ENCODE peak calls at places on chromosomes 7 and 10, in seven cellular contexts. B, M, V, L, C, U and P are unnamed samples.

GRCh38 chr7:154332776-154333175 is 280.6 kb downstream of the DPP6 start:
- DNase-seq in L (no peak), U (no peak), C (no peak), B (no peak), M (no peak), V (no peak), P (no peak)

GRCh38 chr10:74156919-74157289 is 5.9 kb downstream of the ADK start:
- DNase-seq in B (peak), V (no peak), M (no peak), L (peak), U (peak), C (no peak), P (no peak)

GRCh38 chr7:108818742-108819141 is 249.1 kb downstream of the DNAJB9 start:
- DNase-seq in M (no peak), U (no peak), L (no peak), B (no peak), V (no peak), C (no peak), P (no peak)

GRCh38 chr10:28094121-28094520 is 95.2 kb upstream of the ODAD2 start:
- DNase-seq in V (no peak), U (no peak), C (no peak), M (no peak), L (no peak), B (no peak), P (no peak)

GRCh38 chr7:157516911-157517781 is 180.3 kb downstream of the DNAJB6 start:
- DNase-seq in L (no peak), V (no peak), M (no peak), U (no peak), B (no peak), C (no peak), P (no peak)

GRCh38 chr7:11592699-11593098 is 239.3 kb downstream of the THSD7A start:
- DNase-seq in L (peak), V (no peak), U (no peak), M (no peak), B (no peak), C (no peak), P (no peak)

GRCh38 chr10:44865289-44865671 is 45.9 kb upstream of the TMEM72 start:
- DNase-seq in C (no peak), L (no peak), V (peak), B (no peak), U (no peak), M (no peak), P (no peak)

GRCh38 chr7:131235489-131236317 is 92.0 kb upstream of the MKLN1 start:
- DNase-seq in L (peak), C (no peak), V (no peak), B (no peak), U (peak), M (no peak), P (no peak)

GRCh38 chr10:73923935-73924598 is 13.1 kb downstream of the PLAU start:
- DNase-seq in U (no peak), V (peak), L (no peak), M (no peak), B (peak), C (no peak), P (no peak)

GRCh38 chr7:2943851-2944601 is 99.6 kb downstream of the CARD11 start:
- DNase-seq in C (no peak), L (no peak), V (no peak), B (no peak), M (no peak), U (no peak), P (no peak)

GRCh38 chr7:135206887-135207738 is 4.2 kb downstream of the WDR91 start:
- DNase-seq in L (no peak), M (no peak), C (peak), U (no peak), V (no peak), B (no peak), P (peak)

GRCh38 chr10:70903262-70903921 is 15.0 kb upstream of the PCBD1 start:
- DNase-seq in C (peak), M (no peak), L (peak), B (peak), V (peak), U (peak), P (no peak)

DNA sequence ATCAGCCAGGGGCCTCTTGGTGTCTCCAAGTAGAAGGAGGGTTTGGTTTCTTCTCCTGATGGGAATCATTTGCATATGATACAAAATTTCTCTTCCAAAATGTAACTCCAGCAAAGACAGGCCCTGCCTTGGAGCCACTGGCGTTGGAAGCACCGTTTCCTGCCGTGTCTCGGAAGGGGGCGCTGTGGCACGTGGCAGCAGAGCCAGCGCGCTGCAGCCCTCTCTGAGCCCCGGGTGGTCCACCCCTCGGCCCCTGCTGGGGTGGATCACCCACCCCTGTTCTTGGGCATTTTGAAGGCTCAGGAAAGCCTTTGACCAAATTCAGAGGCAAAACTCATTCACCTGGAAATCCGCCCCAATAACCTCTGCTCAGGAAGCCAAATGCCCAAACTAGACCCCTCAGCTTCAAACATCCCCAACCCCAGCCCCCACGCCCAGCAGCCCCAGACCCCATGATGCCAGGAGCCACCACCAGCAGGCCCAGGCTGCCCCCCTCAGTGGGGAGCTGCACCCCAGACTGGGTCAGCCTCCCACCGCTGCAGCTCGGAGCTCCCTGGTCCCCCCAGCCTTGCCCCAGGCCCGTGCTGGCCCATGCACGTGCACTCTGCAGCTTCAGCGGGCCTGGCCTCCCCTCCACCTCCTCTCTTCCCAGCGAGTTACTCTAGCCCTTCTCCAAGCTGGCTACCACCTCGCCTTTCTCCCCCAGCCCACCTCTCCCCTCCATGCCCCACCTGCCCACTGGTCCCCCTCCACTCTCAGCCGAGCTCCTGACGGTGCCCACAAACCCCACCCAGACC is 29.5 kb upstream of the ELFN1 start:
- DNase-seq in L (no peak), U (no peak), M (no peak), C (no peak), B (no peak), V (no peak), P (no peak)
- TF ChIP-seq CTCF in L (no peak), U (peak), M (no peak), C (no peak), B (peak), V (peak), P (no peak)

DNA sequence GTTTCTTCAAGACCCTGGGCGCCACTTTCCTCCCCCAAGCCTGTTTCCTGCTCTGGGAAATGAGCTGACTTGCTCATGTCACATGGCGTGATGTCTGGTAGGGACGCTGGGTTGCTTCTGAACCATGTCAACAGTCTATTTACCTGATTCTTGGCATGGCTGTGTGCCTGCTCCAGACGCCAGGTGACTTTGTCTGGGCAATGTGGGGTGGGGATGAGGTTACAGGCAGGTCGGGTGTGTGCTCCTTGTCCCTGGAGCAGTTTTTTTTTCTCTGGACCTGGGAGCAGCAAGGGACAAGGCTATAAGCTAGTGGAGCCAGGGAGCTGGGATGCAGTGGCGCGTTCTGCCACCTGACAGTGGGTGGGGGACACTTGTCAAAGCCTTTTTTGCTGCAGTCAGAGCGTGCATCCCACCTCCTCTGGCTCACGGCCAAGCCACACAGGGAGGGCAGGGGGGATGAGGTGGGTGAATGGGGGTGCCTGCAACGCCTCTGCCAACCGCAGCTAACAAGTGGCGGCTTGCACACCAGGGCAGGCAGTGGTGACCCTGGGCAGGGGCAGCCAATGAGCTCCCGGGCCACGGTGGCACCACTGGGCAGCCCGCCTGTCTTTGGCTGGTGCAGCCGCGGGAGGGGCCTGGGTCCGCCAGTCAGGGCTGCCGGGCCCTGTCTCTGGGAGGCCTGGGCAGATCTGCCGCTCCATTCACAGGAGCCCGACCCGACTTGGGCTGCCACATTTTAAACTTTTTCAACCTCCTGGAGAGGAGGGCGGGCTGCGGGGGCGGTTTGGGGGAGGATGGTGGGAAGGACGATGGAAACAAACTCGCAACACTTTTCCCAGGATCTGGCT is 22.9 kb downstream of the DNAJB12 start:
- DNase-seq in M (peak), V (peak), U (peak), L (peak), B (peak), C (peak), P (peak)
- TF ChIP-seq CTCF in M (peak), V (peak), U (peak), L (peak), B (peak), C (no peak), P (peak)

DNA sequence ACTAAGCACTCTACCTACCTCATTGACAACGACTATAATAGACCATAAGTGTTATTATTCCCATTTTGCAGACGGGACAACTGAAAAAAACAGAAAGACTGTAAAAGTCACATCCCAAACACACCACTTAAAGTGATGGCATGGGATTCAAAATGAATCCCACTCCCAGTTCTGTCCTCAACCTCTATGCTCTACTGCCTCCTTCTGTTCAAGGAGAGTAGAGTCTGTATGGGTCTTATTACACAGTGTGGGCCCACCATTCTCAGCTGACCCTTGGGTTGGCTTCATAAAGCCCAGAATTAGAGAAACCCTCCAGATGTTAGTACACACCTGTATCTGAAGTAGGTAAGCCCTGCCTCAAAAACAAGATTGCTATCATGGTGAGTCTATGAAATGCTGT is 102.2 kb downstream of the GRM8 start:
- DNase-seq in C (no peak), L (no peak), M (no peak), V (peak), B (no peak), U (no peak), P (no peak)
- TF ChIP-seq CTCF in C (no peak), L (no peak), M (no peak), V (peak), B (no peak), U (no peak), P (no peak)

DNA sequence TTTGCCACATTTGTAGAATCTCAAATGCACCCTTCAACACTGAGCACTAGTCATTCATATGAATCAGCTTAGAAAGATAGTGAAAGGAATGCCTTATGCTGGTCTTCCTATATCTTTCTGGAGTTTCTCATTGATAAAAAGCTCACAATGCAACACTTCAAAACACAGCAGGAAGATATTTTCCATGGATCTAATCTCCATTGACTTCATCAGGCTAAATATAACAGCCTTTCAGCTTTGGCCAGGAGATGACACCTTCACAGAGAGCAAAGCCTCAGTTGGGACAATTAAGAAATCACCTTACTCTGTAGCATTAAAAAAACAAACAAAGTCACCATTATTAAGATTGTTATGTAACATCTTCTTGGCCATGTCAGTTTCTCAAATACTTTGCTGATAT is 6.7 kb downstream of the NRP1 start:
- DNase-seq in C (no peak), M (no peak), B (no peak), U (peak), L (peak), V (peak), P (no peak)
- TF ChIP-seq CTCF in C (no peak), M (peak), B (peak), U (peak), L (peak), V (peak), P (no peak)

DNA sequence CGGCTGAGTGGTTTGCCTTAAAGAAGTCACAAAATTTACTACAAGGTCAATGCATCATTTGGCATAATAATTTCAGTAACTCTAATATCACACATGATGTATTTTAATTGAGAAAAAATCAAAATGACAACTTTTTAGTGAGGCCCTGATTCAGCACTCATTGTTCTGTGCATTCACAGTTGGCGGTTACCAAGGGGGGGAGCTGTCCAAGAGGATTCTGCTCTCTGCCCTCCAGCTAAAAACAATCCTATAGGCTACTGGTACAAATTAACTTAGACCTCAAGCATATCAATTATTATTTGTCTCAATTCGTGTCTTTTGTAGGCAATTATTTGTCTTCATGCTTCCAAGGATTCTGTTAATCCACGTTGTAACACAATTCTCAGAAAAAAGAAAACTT is 111.9 kb upstream of the NOBOX start:
- DNase-seq in V (no peak), L (no peak), B (no peak), M (no peak), U (no peak), C (no peak), P (no peak)
- TF ChIP-seq CTCF in V (no peak), L (no peak), B (no peak), M (no peak), U (no peak), C (no peak), P (no peak)

GRCh38 chr7:26777383-26777782 is 87.0 kb downstream of the SKAP2 start:
- DNase-seq in B (no peak), V (no peak), M (no peak), C (no peak), L (no peak), U (no peak), P (no peak)
- TF ChIP-seq CTCF in B (no peak), V (peak), M (no peak), C (no peak), L (no peak), U (no peak), P (no peak)

DNA sequence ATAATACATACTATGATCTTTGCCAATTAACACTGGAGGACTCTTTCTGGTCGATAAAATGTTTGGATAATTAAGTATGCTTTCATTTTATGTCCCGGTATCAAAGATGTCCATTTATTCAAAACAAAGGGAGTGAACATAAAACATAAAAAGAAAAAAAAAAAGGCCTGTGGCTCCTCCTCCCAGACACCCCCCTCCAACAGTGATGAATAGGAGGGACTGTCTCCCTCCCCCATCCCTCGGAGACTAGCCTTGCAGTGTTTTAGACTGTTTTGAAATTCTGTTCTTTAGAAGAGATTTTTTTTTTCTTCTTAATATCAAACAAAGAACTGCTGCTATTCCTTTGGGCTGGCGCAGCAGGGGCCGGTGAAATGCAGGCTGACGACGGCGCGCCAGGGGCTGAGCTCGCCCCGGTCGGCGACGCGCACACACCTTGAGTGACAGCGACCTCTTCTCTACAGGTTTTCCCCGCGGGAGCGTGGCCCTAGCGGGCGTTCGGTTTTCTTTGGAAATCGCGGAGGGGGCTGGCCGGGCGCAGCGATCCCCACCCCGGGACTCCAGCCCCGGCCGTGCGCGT is at the start of gene LANCL2:
- DNase-seq in C (peak), M (peak), U (no peak), L (peak), B (no peak), V (peak), P (no peak)
- TF ChIP-seq CTCF in C (no peak), M (no peak), U (no peak), L (no peak), B (no peak), V (no peak), P (no peak)

DNA sequence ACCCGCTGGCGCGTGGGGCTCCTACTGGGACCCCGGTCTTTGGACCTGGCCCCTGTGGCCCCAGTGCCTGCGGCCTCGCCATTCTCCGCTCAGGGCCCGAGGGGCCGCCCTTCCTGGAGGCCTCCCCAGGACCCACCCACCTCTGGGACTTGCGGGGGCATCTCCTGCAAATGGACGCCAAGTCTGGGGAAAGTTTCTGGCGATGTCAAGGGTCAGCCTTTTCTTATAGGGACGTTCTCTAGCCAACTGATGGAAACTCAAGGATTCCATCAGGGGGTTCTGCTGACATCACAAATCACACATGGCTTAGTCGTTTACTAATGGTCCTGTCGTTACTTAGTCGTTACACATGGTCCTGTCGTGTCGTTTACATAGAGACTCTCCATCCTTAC is 57.7 kb upstream of the RHOBTB1 start:
- DNase-seq in C (no peak), M (no peak), U (no peak), V (no peak), L (no peak), B (no peak), P (no peak)
- TF ChIP-seq CTCF in C (no peak), M (no peak), U (no peak), V (no peak), L (no peak), B (no peak), P (no peak)

DNA sequence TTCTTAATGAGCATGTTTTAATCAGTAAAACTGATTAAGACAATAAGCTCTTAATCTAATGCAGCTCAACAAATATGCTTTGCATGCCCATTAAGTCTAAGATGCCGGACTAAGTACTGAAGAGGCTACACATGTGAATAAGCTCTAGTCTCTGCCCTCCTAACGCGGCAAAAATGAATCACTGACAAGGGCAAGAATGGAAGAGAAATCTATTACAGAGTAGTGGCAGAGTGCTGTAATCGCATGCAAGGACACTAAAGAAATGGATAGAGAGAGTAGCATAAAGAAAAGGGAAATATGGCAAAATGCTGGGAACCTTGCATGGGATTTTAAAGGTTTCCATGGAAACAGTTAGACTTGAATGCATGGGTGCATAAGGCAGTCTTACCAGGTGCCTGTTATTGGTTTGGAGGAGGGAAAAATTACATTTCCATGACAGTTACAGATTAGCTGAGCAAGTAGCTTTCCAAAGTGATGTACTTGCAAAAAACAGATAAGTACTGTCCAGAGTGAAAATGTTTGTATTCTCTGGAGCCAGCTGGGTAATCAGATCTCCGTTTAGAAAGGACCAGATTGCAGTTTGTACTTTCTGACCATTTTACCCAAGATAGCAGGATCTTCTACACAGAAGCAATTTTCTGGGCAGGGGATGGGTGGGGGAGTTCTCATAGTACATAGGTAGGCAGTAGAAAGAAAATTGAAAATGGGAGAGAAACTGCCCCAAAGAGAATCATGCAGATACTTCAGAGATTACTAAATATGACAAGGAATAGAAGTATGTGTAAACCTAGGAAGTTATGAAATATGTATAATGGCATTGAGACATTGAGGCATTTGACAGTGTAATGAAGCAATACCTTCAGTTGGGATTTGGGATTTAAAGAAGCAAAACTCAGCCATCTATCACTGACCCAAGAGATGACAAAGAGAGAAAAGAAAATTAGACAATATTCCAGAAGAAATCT is 233.3 kb downstream of the PTN start:
- DNase-seq in C (no peak), M (no peak), L (peak), U (peak), V (no peak), B (no peak), P (no peak)
- TF ChIP-seq CTCF in C (no peak), M (no peak), L (peak), U (no peak), V (peak), B (no peak), P (no peak)